ENCODE peak calls at places on chromosomes 3 and 15, in four cellular contexts. S is spleen, C is tibial nerve, F is stomach. I is an unnamed sample.

GRCh38 chr3:151384741-151385174 is at the start of gene P2RY12:
- DNase-seq in S (no peak), C (no peak), F (no peak), I (no peak)

GRCh38 chr15:61227269-61228024 is 1.7 kb downstream of the RORA start:
- DNase-seq in S (no peak), C (peak; percentile 6), F (no peak), I (no peak)

GRCh38 chr3:17510265-17510664 is 232.2 kb downstream of the TBC1D5 start:
- DNase-seq in S (no peak), C (no peak), F (no peak), I (no peak)

GRCh38 chr3:52805270-52806039 is 10.9 kb downstream of the ITIH3 start:
- DNase-seq in S (no peak), C (no peak), F (no peak), I (no peak)

GRCh38 chr3:160400048-160400630 is 689 bp downstream of the SMC4 start:
- DNase-seq in S (peak; percentile 93), C (no peak), F (peak; percentile 40), I (peak; percentile 29)

GRCh38 chr15:42992626-42993025 is 72.0 kb upstream of the TTBK2 start:
- DNase-seq in S (no peak), C (no peak), F (no peak), I (no peak)

GRCh38 chr3:141940204-141940776 is 63.8 kb downstream of the ATP1B3 start:
- DNase-seq in S (peak; percentile 41), C (no peak), F (no peak), I (no peak)

GRCh38 chr3:185658504-185658912 is 72.4 kb downstream of the SENP2 start:
- DNase-seq in S (no peak), C (peak; percentile 90), F (peak; percentile 40), I (peak; percentile 73)

GRCh38 chr3:51311055-51311454 is 74.0 kb upstream of the MANF start:
- DNase-seq in S (no peak), C (no peak), F (no peak), I (no peak)
- TF ChIP-seq CTCF in S (peak; percentile 11), C (peak; percentile 13), F (peak; percentile 17), I (no peak)

GRCh38 chr15:100661161-100661560 is 58.8 kb downstream of the ASB7 start:
- DNase-seq in S (no peak), C (no peak), F (no peak), I (no peak)

GRCh38 chr15:100663550-100664335 is 61.4 kb downstream of the ASB7 start:
- DNase-seq in S (no peak), C (no peak), F (no peak), I (no peak)

GRCh38 chr15:100658895-100659294 is 56.5 kb downstream of the ASB7 start:
- DNase-seq in S (no peak), C (no peak), F (no peak), I (no peak)

GRCh38 chr15:100665570-100665969 is 63.2 kb downstream of the ASB7 start:
- DNase-seq in S (no peak), C (no peak), F (no peak), I (no peak)

GRCh38 chr15:100663066-100663465 is 60.7 kb downstream of the ASB7 start:
- DNase-seq in S (no peak), C (no peak), F (no peak), I (no peak)
- TF ChIP-seq CTCF in S (no peak), C (no peak), F (no peak), I (no peak)

GRCh38 chr3:186849392-186849975 is 7.0 kb downstream of the ADIPOQ start:
- DNase-seq in S (no peak), C (no peak), F (no peak), I (no peak)
- TF ChIP-seq CTCF in S (peak; percentile 73), C (peak; percentile 19), F (peak; percentile 49), I (no peak)

GRCh38 chr3:194137314-194138097 is 1.6 kb downstream of the HES1 start:
- DNase-seq in S (peak; percentile 94), C (peak; percentile 41), F (peak; percentile 77), I (no peak)
- TF ChIP-seq CTCF in S (peak; percentile 38), C (peak; percentile 56), F (peak; percentile 26), I (no peak)

DNA sequence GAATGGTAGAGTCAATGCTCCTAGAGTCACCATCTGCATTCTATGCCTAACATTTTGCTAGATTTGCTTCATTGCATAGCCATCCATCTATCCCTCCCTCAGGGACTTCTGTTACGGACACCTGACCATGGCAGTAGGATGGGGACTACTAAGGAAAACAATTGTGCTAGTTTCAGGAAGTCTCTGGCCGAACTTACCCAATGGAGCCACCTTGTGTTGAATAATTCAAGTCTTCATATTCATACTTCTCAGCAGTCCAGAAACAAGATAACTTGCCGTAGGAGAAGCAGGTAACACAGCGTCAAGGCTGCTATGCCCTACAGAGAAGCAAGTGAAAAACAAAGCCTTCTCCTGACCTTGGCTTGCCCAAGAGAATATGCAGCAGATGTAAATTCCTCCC is 685.3 kb downstream of the GRM7 start:
- DNase-seq in S (no peak), C (no peak), F (peak; percentile 31), I (no peak)
- TF ChIP-seq CTCF in S (no peak), C (no peak), F (peak; percentile 42), I (no peak)

GRCh38 chr3:196124608-196125007 is 42.7 kb upstream of the TFRC start:
- DNase-seq in S (no peak), C (no peak), F (no peak), I (no peak)
- TF ChIP-seq CTCF in S (no peak), C (no peak), F (no peak), I (no peak)

GRCh38 chr3:7074217-7074616 is 213.3 kb downstream of the GRM7 start:
- DNase-seq in S (no peak), C (no peak), F (no peak), I (no peak)
- TF ChIP-seq CTCF in S (no peak), C (no peak), F (no peak), I (no peak)

GRCh38 chr3:51390600-51391074 is 448 bp upstream of the RBM15B start:
- DNase-seq in S (no peak), C (no peak), F (no peak), I (no peak)
- TF ChIP-seq CTCF in S (no peak), C (no peak), F (peak; percentile 86), I (no peak)

I was measured in omental fat pad.